ENCODE peak calls at places on chromosomes 6 and 20, in eight cellular contexts. K is upper lobe of left lung, P is HCT116, Z is Panc1, I is HepG2, G is GM23338, A is K562, D is GM12878. T is an unnamed sample.

GRCh38 chr6:147950623-147950987 is 392.0 kb upstream of the SASH1 start:
- ATAC-seq in K (peak), P (no peak), Z (no peak), I (no peak), G (no peak), A (no peak), D (no peak), T (peak)

GRCh38 chr6:129889580-129889979 is 28.5 kb upstream of the TMEM244 start:
- ATAC-seq in K (no peak), P (peak), Z (no peak), I (no peak), G (no peak), A (no peak), D (no peak), T (no peak)

GRCh38 chr20:24289737-24290481 is 179.5 kb upstream of the SYNDIG1 start:
- ATAC-seq in K (no peak), P (no peak), Z (no peak), I (peak), G (peak), A (no peak), D (no peak), T (no peak)

GRCh38 chr20:47726632-47727031 is 58.6 kb downstream of the SULF2 start:
- ATAC-seq in K (no peak), P (no peak), Z (no peak), I (no peak), G (no peak), A (no peak), D (no peak), T (no peak)

GRCh38 chr6:58290177-58290576 is 972.7 kb downstream of the PRIM2 start:
- ATAC-seq in K (no peak), P (no peak), Z (no peak), I (no peak), G (no peak), A (no peak), D (no peak), T (no peak)

GRCh38 chr6:503610-504362 is 112.2 kb downstream of the IRF4 start:
- ATAC-seq in K (no peak), P (no peak), Z (no peak), I (no peak), G (no peak), A (no peak), D (no peak), T (no peak)

GRCh38 chr6:154962751-154963150 is 32.4 kb upstream of the TIAM2 start:
- ATAC-seq in K (no peak), P (peak), Z (peak), I (no peak), G (no peak), A (no peak), D (peak), T (no peak)

GRCh38 chr6:7137335-7138106 is 29.8 kb downstream of the RREB1 start:
- ATAC-seq in K (peak), P (no peak), Z (peak), I (no peak), G (peak), A (peak), D (peak), T (peak)

GRCh38 chr6:887583-888235 is 194.8 kb upstream of the EXOC2 start:
- ATAC-seq in K (peak), P (no peak), Z (no peak), I (no peak), G (peak), A (peak), D (no peak), T (no peak)

GRCh38 chr20:36862857-36863668 is 12.9 kb upstream of the TLDC2 start:
- ATAC-seq in K (no peak), P (peak), Z (peak), I (no peak), G (no peak), A (no peak), D (no peak), T (peak)

GRCh38 chr6:116220172-116220571 is 33.7 kb downstream of the TSPYL4 start:
- ATAC-seq in K (no peak), P (no peak), Z (no peak), I (no peak), G (peak), A (peak), D (no peak), T (no peak)

DNA sequence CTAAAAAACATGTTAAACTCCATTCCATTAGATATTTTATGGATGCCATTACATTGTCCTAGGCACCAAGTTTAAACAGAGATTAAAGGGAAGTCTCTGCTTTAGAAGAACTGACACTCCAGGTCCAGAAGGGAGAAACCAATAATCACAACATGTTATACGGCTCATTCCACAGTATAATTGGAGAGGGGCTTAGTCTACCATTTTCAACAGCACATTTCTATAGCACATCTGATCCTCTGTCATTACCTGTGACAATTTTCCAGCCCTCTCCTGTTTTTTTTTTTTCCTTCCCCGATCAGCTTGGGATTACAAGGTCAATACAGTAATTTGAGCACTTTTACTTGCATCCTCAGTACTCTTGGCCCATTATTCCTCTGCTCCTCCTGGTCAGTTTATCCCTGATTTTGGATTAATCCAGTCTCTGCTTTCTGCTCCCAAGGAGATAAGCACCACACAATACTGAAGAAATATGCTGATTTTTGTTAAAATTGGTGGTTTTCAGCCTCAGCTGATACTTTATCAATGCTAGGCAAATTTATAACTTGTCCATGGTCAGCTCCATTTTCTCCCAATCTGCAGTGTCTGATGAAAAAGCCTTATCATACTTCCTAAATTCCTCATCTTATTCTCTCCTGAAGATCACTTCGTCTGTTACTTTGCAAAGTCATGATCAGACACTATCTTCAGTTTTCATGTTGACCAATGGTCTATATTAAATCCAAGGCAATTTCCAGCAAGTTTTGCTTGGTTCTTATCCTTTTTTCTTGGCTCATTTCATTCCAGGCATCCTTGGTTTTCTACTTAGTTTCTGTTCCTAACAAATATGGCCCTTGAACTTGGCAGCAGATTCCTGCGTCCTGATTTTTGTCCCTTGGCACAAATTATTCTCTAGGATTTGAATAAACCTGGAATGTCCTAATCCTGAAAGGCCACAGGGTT is 30.8 kb upstream of the SYNCRIP start:
- ATAC-seq in K (no peak), P (peak), Z (peak), I (peak), G (no peak), A (peak), D (no peak), T (no peak)
- TF ChIP-seq POLR2AphosphoS5 in K (no peak), P (peak), Z (peak), I (no peak), G (peak), A (peak), D (peak), T (no peak)

GRCh38 chr6:31378062-31378720 is 21.2 kb upstream of the HLA-B start:
- ATAC-seq in K (peak), P (no peak), Z (no peak), I (peak), G (no peak), A (no peak), D (no peak), T (no peak)
- TF ChIP-seq POLR2AphosphoS5 in K (no peak), P (no peak), Z (no peak), I (no peak), G (no peak), A (no peak), D (no peak), T (no peak)

GRCh38 chr20:58019027-58019849 is 209.2 kb downstream of the ANKRD60 start:
- ATAC-seq in K (no peak), P (no peak), Z (peak), I (no peak), G (no peak), A (no peak), D (no peak), T (no peak)

GRCh38 chr20:58016779-58017178 is 211.7 kb downstream of the ANKRD60 start:
- ATAC-seq in K (no peak), P (no peak), Z (no peak), I (no peak), G (no peak), A (no peak), D (no peak), T (no peak)

GRCh38 chr20:58018590-58018989 is 209.9 kb downstream of the ANKRD60 start:
- ATAC-seq in K (no peak), P (no peak), Z (no peak), I (no peak), G (no peak), A (no peak), D (no peak), T (no peak)

GRCh38 chr20:58017970-58018530 is 210.4 kb downstream of the ANKRD60 start:
- ATAC-seq in K (no peak), P (peak), Z (no peak), I (no peak), G (no peak), A (no peak), D (no peak), T (no peak)

GRCh38 chr20:58017237-58017969 is 211.1 kb downstream of the ANKRD60 start:
- ATAC-seq in K (no peak), P (peak), Z (peak), I (peak), G (no peak), A (no peak), D (no peak), T (peak)
- TF ChIP-seq POLR2AphosphoS5 in K (no peak), P (no peak), Z (no peak), I (no peak), G (no peak), A (no peak), D (no peak), T (peak)

DNA sequence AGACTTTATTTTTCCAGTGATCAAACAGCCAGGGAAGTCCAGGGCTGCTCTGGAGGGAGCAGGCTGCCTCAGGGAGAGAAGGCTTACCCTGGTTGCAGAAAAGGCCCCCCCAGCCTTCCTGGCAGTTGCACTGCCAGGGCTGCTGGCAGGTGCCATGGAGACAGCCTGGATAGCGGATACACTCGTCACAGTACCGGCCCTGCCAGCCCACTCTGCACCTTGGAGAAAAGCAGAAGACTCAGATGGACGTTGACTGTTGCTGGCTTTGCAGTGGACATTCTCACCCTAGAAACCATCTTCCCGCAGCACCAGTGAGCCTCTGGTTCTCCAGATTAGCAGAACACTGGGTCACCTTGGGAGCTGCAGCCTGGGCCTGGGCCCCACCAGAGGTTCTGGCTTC is 5.4 kb downstream of the DLL1 start:
- ATAC-seq in K (no peak), P (no peak), Z (no peak), I (no peak), G (no peak), A (no peak), D (no peak), T (no peak)
- TF ChIP-seq POLR2AphosphoS5 in K (no peak), P (no peak), Z (no peak), I (no peak), G (no peak), A (no peak), D (no peak), T (no peak)

GRCh38 chr6:43798688-43799444 is 28.9 kb downstream of the VEGFA start:
- ATAC-seq in K (peak), P (peak), Z (peak), I (peak), G (no peak), A (peak), D (peak), T (no peak)
- TF ChIP-seq POLR2AphosphoS5 in K (peak), P (peak), Z (no peak), I (no peak), G (no peak), A (no peak), D (no peak), T (no peak)

DNA sequence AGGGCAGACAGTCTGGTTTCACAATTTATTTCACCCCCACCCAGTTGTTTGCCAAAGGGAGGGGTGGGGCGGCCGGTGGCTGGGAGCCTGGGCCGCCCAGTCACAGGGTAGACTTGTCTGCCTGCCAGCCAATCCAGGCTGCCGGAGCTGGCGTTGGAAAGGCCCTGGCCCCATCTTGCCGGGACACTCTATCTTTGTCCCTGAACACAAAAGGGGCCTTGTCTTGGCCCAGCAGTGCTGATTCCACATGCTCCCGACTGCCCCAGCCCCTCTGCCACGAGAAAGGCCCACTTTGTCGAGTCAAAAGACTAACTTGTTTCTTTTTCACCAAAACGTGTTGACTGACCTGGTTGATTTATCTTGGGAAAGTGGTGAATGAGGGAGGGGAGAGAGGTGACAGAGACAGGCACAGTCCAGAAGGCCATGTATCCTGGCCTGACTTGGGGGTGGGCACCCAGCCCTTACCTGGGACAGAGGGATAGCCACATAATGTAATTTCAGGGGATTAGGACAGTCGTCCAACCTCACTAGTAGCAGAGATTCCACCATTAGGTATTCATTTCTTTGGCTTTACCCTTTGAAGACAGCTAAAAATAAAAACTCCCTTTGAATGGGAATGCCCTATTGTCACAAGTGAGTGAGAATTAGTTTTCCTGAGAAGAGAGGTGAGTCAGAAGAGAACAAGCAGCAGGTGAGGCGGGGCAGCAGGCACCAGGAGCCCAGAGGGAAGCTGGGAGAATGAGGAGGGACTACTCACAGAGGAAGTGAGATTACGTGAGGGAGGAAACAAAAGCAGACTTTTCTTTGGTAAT is 67.0 kb upstream of the SIRPA start:
- ATAC-seq in K (peak), P (peak), Z (no peak), I (peak), G (peak), A (no peak), D (no peak), T (peak)
- TF ChIP-seq POLR2AphosphoS5 in K (no peak), P (peak), Z (no peak), I (peak), G (no peak), A (no peak), D (no peak), T (no peak)

GRCh38 chr6:16206595-16207037 is 31.8 kb upstream of the GMPR start:
- ATAC-seq in K (peak), P (peak), Z (peak), I (peak), G (peak), A (peak), D (peak), T (peak)
- TF ChIP-seq POLR2AphosphoS5 in K (no peak), P (no peak), Z (no peak), I (no peak), G (no peak), A (no peak), D (no peak), T (peak)

GRCh38 chr6:13360671-13361540 is 32.6 kb upstream of the TBC1D7 start:
- ATAC-seq in K (no peak), P (no peak), Z (no peak), I (no peak), G (no peak), A (peak), D (no peak), T (no peak)
- TF ChIP-seq POLR2AphosphoS5 in K (no peak), P (no peak), Z (no peak), I (no peak), G (no peak), A (peak), D (no peak), T (no peak)

T was measured in gastroesophageal sphincter.